ENCODE peak calls at places on chromosome 18, in five cellular contexts. Z, A, E, O and L are unnamed samples.

GRCh38 chr18:31685097-31686082 is 1.0 kb upstream of the B4GALT6 start:
- DNase-seq in Z (peak; percentile 66), A (peak; percentile 4), E (peak; percentile 90), O (peak; percentile 76), L (peak; percentile 24)

GRCh38 chr18:59547691-59548182 is 149.5 kb downstream of the CCBE1 start:
- DNase-seq in Z (no peak), A (peak; percentile 75), E (peak; percentile 34), O (peak; percentile 10), L (no peak)

GRCh38 chr18:8959551-8960135 is 142.9 kb upstream of the NDUFV2 start:
- DNase-seq in Z (no peak), A (no peak), E (no peak), O (no peak), L (no peak)

GRCh38 chr18:73741946-73742345 is 405.7 kb downstream of the FBXO15 start:
- DNase-seq in Z (no peak), A (no peak), E (no peak), O (no peak), L (no peak)

GRCh38 chr18:55088561-55088960 is 129.3 kb upstream of the CCDC68 start:
- DNase-seq in Z (no peak), A (no peak), E (no peak), O (no peak), L (no peak)

GRCh38 chr18:47184419-47185050 is 8.4 kb upstream of the IER3IP1 start:
- DNase-seq in Z (no peak), A (peak; percentile 14), E (peak; percentile 35), O (no peak), L (no peak)

GRCh38 chr18:78363556-78363955 is 616.1 kb upstream of the SALL3 start:
- DNase-seq in Z (no peak), A (no peak), E (no peak), O (no peak), L (no peak)

GRCh38 chr18:7452331-7452730 is 114.8 kb upstream of the PTPRM start:
- DNase-seq in Z (peak; percentile 8), A (peak; percentile 43), E (no peak), O (no peak), L (no peak)

GRCh38 chr18:79517322-79517721 is 121.6 kb downstream of the NFATC1 start:
- DNase-seq in Z (no peak), A (no peak), E (no peak), O (no peak), L (peak; percentile 36)

GRCh38 chr18:9711361-9712129 is 3.4 kb downstream of the RAB31 start:
- DNase-seq in Z (no peak), A (no peak), E (no peak), O (no peak), L (no peak)

GRCh38 chr18:67239826-67240225 is 276.7 kb downstream of the DSEL start:
- DNase-seq in Z (no peak), A (no peak), E (no peak), O (no peak), L (no peak)

GRCh38 chr18:57698571-57699276 is 77.1 kb upstream of the NARS1 start:
- DNase-seq in Z (no peak), A (peak; percentile 39), E (no peak), O (peak; percentile 50), L (no peak)

GRCh38 chr18:37179384-37179783 is 350.5 kb downstream of the KIAA1328 start:
- DNase-seq in Z (no peak), A (peak; percentile 17), E (peak; percentile 73), O (no peak), L (no peak)

GRCh38 chr18:34660572-34660971 is 49.5 kb upstream of the DTNA start:
- DNase-seq in Z (no peak), A (no peak), E (no peak), O (no peak), L (no peak)

GRCh38 chr18:42417189-42417588 is 462.2 kb downstream of the PIK3C3 start:
- DNase-seq in Z (no peak), A (no peak), E (no peak), O (no peak), L (no peak)

GRCh38 chr18:37565138-37565984 is at the start of gene CELF4:
- DNase-seq in Z (peak; percentile 52), A (peak; percentile 2), E (peak; percentile 73), O (no peak), L (no peak)

GRCh38 chr18:12637901-12638633 is 19.8 kb downstream of the SPIRE1 start:
- DNase-seq in Z (peak; percentile 50), A (peak; percentile 69), E (no peak), O (no peak), L (no peak)

GRCh38 chr18:45149712-45150111 is 465.6 kb upstream of the SLC14A2 start:
- DNase-seq in Z (no peak), A (peak; percentile 16), E (no peak), O (no peak), L (no peak)

GRCh38 chr18:6876646-6877045 is 147.1 kb downstream of the ARHGAP28 start:
- DNase-seq in Z (no peak), A (peak; percentile 53), E (no peak), O (no peak), L (no peak)

GRCh38 chr18:6057604-6058003 is 162.3 kb upstream of the TMEM200C start:
- DNase-seq in Z (no peak), A (no peak), E (no peak), O (no peak), L (no peak)

GRCh38 chr18:51211552-51211951 is 14.1 kb upstream of the MEX3C start:
- DNase-seq in Z (no peak), A (peak; percentile 50), E (no peak), O (no peak), L (peak; percentile 32)

GRCh38 chr18:49021433-49022129 is 70.8 kb upstream of the SMAD7 start:
- DNase-seq in Z (no peak), A (no peak), E (peak; percentile 17), O (no peak), L (no peak)

GRCh38 chr18:48749768-48750167 is 201.0 kb downstream of the SMAD7 start:
- DNase-seq in Z (no peak), A (peak; percentile 83), E (no peak), O (no peak), L (no peak)

GRCh38 chr18:47100214-47100831 is 50.0 kb downstream of the HDHD2 start:
- DNase-seq in Z (peak; percentile 25), A (peak; percentile 50), E (peak; percentile 59), O (peak; percentile 39), L (peak; percentile 35)

GRCh38 chr18:21739604-21740473 is 753 bp upstream of the MIB1 start:
- DNase-seq in Z (no peak), A (no peak), E (no peak), O (no peak), L (no peak)

GRCh38 chr18:37393221-37393828 is 172.3 kb downstream of the CELF4 start:
- DNase-seq in Z (no peak), A (no peak), E (no peak), O (no peak), L (no peak)

GRCh38 chr18:79735071-79735980 is 55.7 kb downstream of the CTDP1 start:
- DNase-seq in Z (no peak), A (no peak), E (no peak), O (no peak), L (no peak)

GRCh38 chr18:413263-413662 is 87.2 kb downstream of the COLEC12 start:
- DNase-seq in Z (no peak), A (no peak), E (no peak), O (no peak), L (no peak)

GRCh38 chr18:27413495-27414401 is 228.6 kb upstream of the CHST9 start:
- DNase-seq in Z (no peak), A (peak; percentile 97), E (no peak), O (no peak), L (no peak)

GRCh38 chr18:37441821-37442220 is 123.8 kb downstream of the CELF4 start:
- DNase-seq in Z (no peak), A (no peak), E (peak; percentile 32), O (no peak), L (no peak)

GRCh38 chr18:50866765-50867164 is 12.2 kb upstream of the ME2 start:
- DNase-seq in Z (no peak), A (no peak), E (no peak), O (no peak), L (no peak)